ENCODE peak calls at places on chromosome 20, in eight cellular contexts. One of them, this sample, is unnamed.

GRCh38 chr20:38805958-38806854 is 709 bp downstream of the PPP1R16B start:
- DNase-seq in fibroblast of the aortic adventitia: no peak
- DNase-seq in T-helper 1 cell: peak; percentile 23
- DNase-seq in tibial artery: no peak
- DNase-seq in activated T-helper 1 cell treated with anti-CD3 and anti-CD28 coated beads, Interleukin-2, amount 50 U/mL, for 16 hours: peak; percentile 23
- DNase-seq in stimulated activated naive B cell treated with anti-CD40 and anti-IgM and Interleukin-4, amounts not matched to agents 10 μg/mL and 1 μg/mL and 100 μg/mL, for 72 hours: peak; percentile 45
- DNase-seq in activated CD4-positive, CD25-positive, alpha-beta regulatory T cell: no peak
- DNase-seq in GM12865: peak; percentile 51
- DNase-seq in this sample: peak; percentile 41

GRCh38 chr20:14568701-14569100 is 231.3 kb upstream of the FLRT3 start:
- DNase-seq in fibroblast of the aortic adventitia: no peak
- DNase-seq in T-helper 1 cell: no peak
- DNase-seq in tibial artery: no peak
- DNase-seq in activated T-helper 1 cell treated with anti-CD3 and anti-CD28 coated beads, Interleukin-2, amount 50 U/mL, for 16 hours: no peak
- DNase-seq in stimulated activated naive B cell treated with anti-CD40 and anti-IgM and Interleukin-4, amounts not matched to agents 10 μg/mL and 1 μg/mL and 100 μg/mL, for 72 hours: no peak
- DNase-seq in activated CD4-positive, CD25-positive, alpha-beta regulatory T cell: no peak
- DNase-seq in GM12865: no peak
- DNase-seq in this sample: no peak

GRCh38 chr20:50129662-50130345 is 16.9 kb upstream of the UBE2V1 start:
- DNase-seq in fibroblast of the aortic adventitia: no peak
- DNase-seq in T-helper 1 cell: no peak
- DNase-seq in tibial artery: no peak
- DNase-seq in activated T-helper 1 cell treated with anti-CD3 and anti-CD28 coated beads, Interleukin-2, amount 50 U/mL, for 16 hours: no peak
- DNase-seq in stimulated activated naive B cell treated with anti-CD40 and anti-IgM and Interleukin-4, amounts not matched to agents 10 μg/mL and 1 μg/mL and 100 μg/mL, for 72 hours: no peak
- DNase-seq in activated CD4-positive, CD25-positive, alpha-beta regulatory T cell: no peak
- DNase-seq in GM12865: no peak
- DNase-seq in this sample: no peak

GRCh38 chr20:41440882-41441281 is 74.3 kb upstream of the EMILIN3 start:
- DNase-seq in fibroblast of the aortic adventitia: no peak
- DNase-seq in T-helper 1 cell: no peak
- DNase-seq in tibial artery: no peak
- DNase-seq in activated T-helper 1 cell treated with anti-CD3 and anti-CD28 coated beads, Interleukin-2, amount 50 U/mL, for 16 hours: no peak
- DNase-seq in stimulated activated naive B cell treated with anti-CD40 and anti-IgM and Interleukin-4, amounts not matched to agents 10 μg/mL and 1 μg/mL and 100 μg/mL, for 72 hours: no peak
- DNase-seq in activated CD4-positive, CD25-positive, alpha-beta regulatory T cell: no peak
- DNase-seq in GM12865: no peak
- DNase-seq in this sample: no peak

GRCh38 chr20:3775457-3775856 is 5.8 kb downstream of the SPEF1 start:
- DNase-seq in fibroblast of the aortic adventitia: no peak
- DNase-seq in T-helper 1 cell: no peak
- DNase-seq in tibial artery: no peak
- DNase-seq in activated T-helper 1 cell treated with anti-CD3 and anti-CD28 coated beads, Interleukin-2, amount 50 U/mL, for 16 hours: no peak
- DNase-seq in stimulated activated naive B cell treated with anti-CD40 and anti-IgM and Interleukin-4, amounts not matched to agents 10 μg/mL and 1 μg/mL and 100 μg/mL, for 72 hours: no peak
- DNase-seq in activated CD4-positive, CD25-positive, alpha-beta regulatory T cell: no peak
- DNase-seq in GM12865: no peak
- DNase-seq in this sample: no peak

GRCh38 chr20:63941282-63942060 is 14.7 kb downstream of the UCKL1 start:
- DNase-seq in fibroblast of the aortic adventitia: no peak
- DNase-seq in T-helper 1 cell: peak; percentile 48
- DNase-seq in tibial artery: peak; percentile 77
- DNase-seq in activated T-helper 1 cell treated with anti-CD3 and anti-CD28 coated beads, Interleukin-2, amount 50 U/mL, for 16 hours: peak; percentile 44
- DNase-seq in stimulated activated naive B cell treated with anti-CD40 and anti-IgM and Interleukin-4, amounts not matched to agents 10 μg/mL and 1 μg/mL and 100 μg/mL, for 72 hours: no peak
- DNase-seq in activated CD4-positive, CD25-positive, alpha-beta regulatory T cell: peak; percentile 59
- DNase-seq in GM12865: peak; percentile 83
- DNase-seq in this sample: peak; percentile 56

GRCh38 chr20:4813076-4813838 is 91.5 kb downstream of the PRND start:
- DNase-seq in fibroblast of the aortic adventitia: no peak
- DNase-seq in T-helper 1 cell: no peak
- DNase-seq in tibial artery: peak; percentile 64
- DNase-seq in activated T-helper 1 cell treated with anti-CD3 and anti-CD28 coated beads, Interleukin-2, amount 50 U/mL, for 16 hours: no peak
- DNase-seq in stimulated activated naive B cell treated with anti-CD40 and anti-IgM and Interleukin-4, amounts not matched to agents 10 μg/mL and 1 μg/mL and 100 μg/mL, for 72 hours: peak; percentile 81
- DNase-seq in activated CD4-positive, CD25-positive, alpha-beta regulatory T cell: no peak
- DNase-seq in GM12865: peak; percentile 81
- DNase-seq in this sample: peak; percentile 21

GRCh38 chr20:19934792-19935491 is 82.2 kb upstream of the NAA20 start:
- DNase-seq in fibroblast of the aortic adventitia: no peak
- DNase-seq in T-helper 1 cell: no peak
- DNase-seq in tibial artery: peak; percentile 81
- DNase-seq in activated T-helper 1 cell treated with anti-CD3 and anti-CD28 coated beads, Interleukin-2, amount 50 U/mL, for 16 hours: no peak
- DNase-seq in stimulated activated naive B cell treated with anti-CD40 and anti-IgM and Interleukin-4, amounts not matched to agents 10 μg/mL and 1 μg/mL and 100 μg/mL, for 72 hours: peak; percentile 66
- DNase-seq in activated CD4-positive, CD25-positive, alpha-beta regulatory T cell: no peak
- DNase-seq in GM12865: peak; percentile 22
- DNase-seq in this sample: no peak

GRCh38 chr20:39004508-39004907 is 42.4 kb downstream of the DHX35 start:
- DNase-seq in fibroblast of the aortic adventitia: no peak
- DNase-seq in T-helper 1 cell: no peak
- DNase-seq in tibial artery: no peak
- DNase-seq in activated T-helper 1 cell treated with anti-CD3 and anti-CD28 coated beads, Interleukin-2, amount 50 U/mL, for 16 hours: no peak
- DNase-seq in stimulated activated naive B cell treated with anti-CD40 and anti-IgM and Interleukin-4, amounts not matched to agents 10 μg/mL and 1 μg/mL and 100 μg/mL, for 72 hours: no peak
- DNase-seq in activated CD4-positive, CD25-positive, alpha-beta regulatory T cell: peak; percentile 38
- DNase-seq in GM12865: peak; percentile 25
- DNase-seq in this sample: no peak

GRCh38 chr20:30892704-30893345 is 364.6 kb upstream of the DEFB115 start:
- DNase-seq in fibroblast of the aortic adventitia: no peak
- DNase-seq in T-helper 1 cell: no peak
- DNase-seq in tibial artery: no peak
- DNase-seq in activated T-helper 1 cell treated with anti-CD3 and anti-CD28 coated beads, Interleukin-2, amount 50 U/mL, for 16 hours: no peak
- DNase-seq in stimulated activated naive B cell treated with anti-CD40 and anti-IgM and Interleukin-4, amounts not matched to agents 10 μg/mL and 1 μg/mL and 100 μg/mL, for 72 hours: no peak
- DNase-seq in activated CD4-positive, CD25-positive, alpha-beta regulatory T cell: no peak
- DNase-seq in GM12865: no peak
- DNase-seq in this sample: no peak

GRCh38 chr20:48052492-48052870 is 267.2 kb upstream of the SULF2 start:
- DNase-seq in fibroblast of the aortic adventitia: peak; percentile 35
- DNase-seq in T-helper 1 cell: no peak
- DNase-seq in tibial artery: no peak
- DNase-seq in activated T-helper 1 cell treated with anti-CD3 and anti-CD28 coated beads, Interleukin-2, amount 50 U/mL, for 16 hours: no peak
- DNase-seq in stimulated activated naive B cell treated with anti-CD40 and anti-IgM and Interleukin-4, amounts not matched to agents 10 μg/mL and 1 μg/mL and 100 μg/mL, for 72 hours: no peak
- DNase-seq in activated CD4-positive, CD25-positive, alpha-beta regulatory T cell: no peak
- DNase-seq in GM12865: no peak
- DNase-seq in this sample: no peak

GRCh38 chr20:3202965-3203314 is 1.5 kb downstream of the DDRGK1 start:
- DNase-seq in fibroblast of the aortic adventitia: no peak
- DNase-seq in T-helper 1 cell: no peak
- DNase-seq in tibial artery: no peak
- DNase-seq in activated T-helper 1 cell treated with anti-CD3 and anti-CD28 coated beads, Interleukin-2, amount 50 U/mL, for 16 hours: no peak
- DNase-seq in stimulated activated naive B cell treated with anti-CD40 and anti-IgM and Interleukin-4, amounts not matched to agents 10 μg/mL and 1 μg/mL and 100 μg/mL, for 72 hours: no peak
- DNase-seq in activated CD4-positive, CD25-positive, alpha-beta regulatory T cell: no peak
- DNase-seq in GM12865: no peak
- DNase-seq in this sample: no peak

GRCh38 chr20:51661609-51662178 is 106.5 kb downstream of the ATP9A start:
- DNase-seq in fibroblast of the aortic adventitia: peak; percentile 52
- DNase-seq in T-helper 1 cell: no peak
- DNase-seq in tibial artery: no peak
- DNase-seq in activated T-helper 1 cell treated with anti-CD3 and anti-CD28 coated beads, Interleukin-2, amount 50 U/mL, for 16 hours: peak; percentile 35
- DNase-seq in stimulated activated naive B cell treated with anti-CD40 and anti-IgM and Interleukin-4, amounts not matched to agents 10 μg/mL and 1 μg/mL and 100 μg/mL, for 72 hours: no peak
- DNase-seq in activated CD4-positive, CD25-positive, alpha-beta regulatory T cell: no peak
- DNase-seq in GM12865: peak; percentile 37
- DNase-seq in this sample: no peak

GRCh38 chr20:5642155-5642981 is 107.8 kb upstream of the SHLD1 start:
- DNase-seq in fibroblast of the aortic adventitia: peak; percentile 91
- DNase-seq in T-helper 1 cell: no peak
- DNase-seq in tibial artery: peak; percentile 63
- DNase-seq in activated T-helper 1 cell treated with anti-CD3 and anti-CD28 coated beads, Interleukin-2, amount 50 U/mL, for 16 hours: no peak
- DNase-seq in stimulated activated naive B cell treated with anti-CD40 and anti-IgM and Interleukin-4, amounts not matched to agents 10 μg/mL and 1 μg/mL and 100 μg/mL, for 72 hours: no peak
- DNase-seq in activated CD4-positive, CD25-positive, alpha-beta regulatory T cell: no peak
- DNase-seq in GM12865: peak; percentile 56
- DNase-seq in this sample: no peak

GRCh38 chr20:50819344-50819743 is 24.5 kb downstream of the BCAS4 start:
- DNase-seq in fibroblast of the aortic adventitia: no peak
- DNase-seq in T-helper 1 cell: no peak
- DNase-seq in tibial artery: no peak
- DNase-seq in activated T-helper 1 cell treated with anti-CD3 and anti-CD28 coated beads, Interleukin-2, amount 50 U/mL, for 16 hours: no peak
- DNase-seq in stimulated activated naive B cell treated with anti-CD40 and anti-IgM and Interleukin-4, amounts not matched to agents 10 μg/mL and 1 μg/mL and 100 μg/mL, for 72 hours: peak; percentile 76
- DNase-seq in activated CD4-positive, CD25-positive, alpha-beta regulatory T cell: no peak
- DNase-seq in GM12865: peak; percentile 89
- DNase-seq in this sample: no peak

GRCh38 chr20:3788685-3789155 is 2.2 kb upstream of the CENPB start:
- DNase-seq in fibroblast of the aortic adventitia: no peak
- DNase-seq in T-helper 1 cell: no peak
- DNase-seq in tibial artery: no peak
- DNase-seq in activated T-helper 1 cell treated with anti-CD3 and anti-CD28 coated beads, Interleukin-2, amount 50 U/mL, for 16 hours: no peak
- DNase-seq in stimulated activated naive B cell treated with anti-CD40 and anti-IgM and Interleukin-4, amounts not matched to agents 10 μg/mL and 1 μg/mL and 100 μg/mL, for 72 hours: no peak
- DNase-seq in activated CD4-positive, CD25-positive, alpha-beta regulatory T cell: no peak
- DNase-seq in GM12865: no peak
- DNase-seq in this sample: no peak

This sample was measured in T-helper 17 cell.